ENCODE peak calls at places on chromosome 1, in six cellular contexts. O is HCT116, Q is PC-3, C is H9, U is OCI-LY7, P is mesendoderm. V is an unnamed sample.

GRCh38 chr1:154741327-154741726 is 128.8 kb downstream of the KCNN3 start:
- DNase-seq in C (no peak), O (no peak), P (no peak), U (no peak), Q (no peak), V (peak; percentile 80)

GRCh38 chr1:204507317-204508105 is 8.7 kb upstream of the MDM4 start:
- DNase-seq in O (no peak), P (peak; percentile 94), C (peak; percentile 87), U (peak; percentile 77), Q (peak; percentile 86), V (peak; percentile 42)

GRCh38 chr1:29698033-29698432 is 461.7 kb downstream of the PTPRU start:
- DNase-seq in C (peak; percentile 83), O (peak; percentile 57), U (no peak), Q (peak; percentile 85), P (peak; percentile 86), V (peak; percentile 64)

GRCh38 chr1:18686540-18686939 is 55.9 kb downstream of the PAX7 start:
- DNase-seq in Q (no peak), U (no peak), O (no peak), C (no peak), P (no peak), V (no peak)

GRCh38 chr1:78005755-78006154 is 1.0 kb downstream of the DNAJB4 start:
- DNase-seq in Q (peak; percentile 84), C (no peak), P (no peak), U (no peak), O (peak; percentile 48), V (peak; percentile 88)

GRCh38 chr1:200982071-200982945 is 41.2 kb downstream of the KIF21B start:
- DNase-seq in Q (no peak), P (no peak), U (no peak), O (no peak), C (no peak), V (peak; percentile 12)

GRCh38 chr1:151715726-151716404 is 738 bp downstream of the CELF3 start:
- DNase-seq in P (peak; percentile 80), U (peak; percentile 34), Q (no peak), C (peak; percentile 78), O (no peak), V (no peak)

GRCh38 chr1:36731226-36732037 is 248.7 kb upstream of the CSF3R start:
- DNase-seq in P (peak; percentile 51), C (no peak), U (no peak), Q (no peak), O (no peak), V (no peak)

GRCh38 chr1:27960762-27961645 is 1.2 kb downstream of the XKR8 start:
- DNase-seq in C (no peak), Q (peak; percentile 40), U (no peak), P (no peak), O (no peak), V (no peak)
- H3K4me2 ChIP-seq in C (peak overlapping the region; percentile 66), Q (peak overlapping the region; percentile 93), U (peak overlapping the region; percentile 79), P (peak overlapping the region; percentile 96), O (peak overlapping the region; percentile 100), V (peak overlapping the region; percentile 93)

DNA sequence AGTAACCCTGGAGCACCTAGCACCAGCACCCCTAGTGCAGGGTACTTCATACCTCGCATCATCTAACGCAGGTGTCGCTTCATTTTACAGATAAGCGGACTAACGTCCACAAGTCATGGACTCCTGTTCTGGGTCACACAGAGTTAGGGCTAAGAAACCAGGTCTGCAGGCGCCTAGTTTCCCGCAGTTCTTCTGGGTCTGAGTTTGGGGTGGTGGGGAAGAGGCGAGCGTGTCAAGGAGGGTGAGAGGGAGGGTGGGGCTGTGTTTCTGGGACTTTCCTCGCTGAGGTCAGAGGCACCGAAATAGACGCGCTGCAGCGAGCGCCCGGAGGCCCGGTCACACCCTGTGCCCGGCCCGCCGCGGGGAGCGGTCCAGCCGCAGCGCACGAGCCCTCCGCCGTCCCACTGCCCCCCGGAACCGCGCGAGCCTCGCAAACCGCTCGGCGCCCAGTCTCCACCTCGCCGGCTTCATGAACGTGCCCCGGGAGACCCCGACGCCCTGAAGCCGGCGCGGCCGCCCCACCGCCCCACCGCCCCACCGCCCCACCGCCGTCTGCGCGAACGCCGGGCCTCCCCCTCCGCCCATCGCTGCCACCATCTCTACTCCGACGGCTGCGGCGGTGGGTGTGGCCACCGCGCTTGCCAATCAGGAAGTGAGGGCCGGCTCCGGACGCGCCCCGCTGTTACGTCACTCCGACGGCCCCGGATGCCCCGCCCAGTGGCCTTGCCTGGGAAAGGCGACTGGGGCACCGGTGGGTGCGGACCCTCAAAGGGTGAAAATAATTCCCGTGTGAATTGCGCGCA is 12.3 kb downstream of the IFI6 start:
- DNase-seq in Q (peak; percentile 85), O (peak; percentile 54), P (peak; percentile 92), C (peak; percentile 94), U (peak; percentile 94), V (peak; percentile 57)
- H3K27ac ChIP-seq in Q (peak overlapping the region; percentile 50), O (peak overlapping the region; percentile 72), P (no peak overlapping the region), C (no peak overlapping the region), U (peak overlapping the region; percentile 80), V (peak overlapping the region; percentile 4)

GRCh38 chr1:224874775-224875174 is 54.7 kb upstream of the DNAH14 start:
- DNase-seq in C (no peak), O (no peak), U (no peak), P (no peak), Q (no peak), V (no peak)

GRCh38 chr1:224879404-224879803 is 50.1 kb upstream of the DNAH14 start:
- DNase-seq in C (no peak), U (no peak), Q (no peak), P (no peak), O (no peak), V (peak; percentile 64)

GRCh38 chr1:224872832-224873644 is 56.4 kb upstream of the DNAH14 start:
- DNase-seq in C (peak; percentile 33), P (no peak), U (no peak), Q (peak; percentile 12), O (no peak), V (no peak)

GRCh38 chr1:224873645-224874369 is 55.7 kb upstream of the DNAH14 start:
- DNase-seq in U (no peak), C (no peak), P (no peak), O (no peak), Q (peak; percentile 61), V (peak; percentile 65)
- H3K4me2 ChIP-seq in U (no peak overlapping the region), C (no peak overlapping the region), P (no peak overlapping the region), O (no peak overlapping the region), Q (peak overlapping the region; percentile 42), V (peak overlapping the region; percentile 35)

GRCh38 chr1:222547944-222548671 is at the start of gene HHIPL2:
- DNase-seq in P (peak; percentile 65), O (no peak), U (no peak), C (no peak), Q (no peak), V (no peak)
- H3K27ac ChIP-seq in P (no peak within 1 kb of the TSS), O (no peak within 1 kb of the TSS), U (no peak within 1 kb of the TSS), C (no peak within 1 kb of the TSS), Q (peak within 1 kb of the TSS; percentile 41), V (peak within 1 kb of the TSS; percentile 42)

GRCh38 chr1:1356166-1356795 is 2.1 kb downstream of the MXRA8 start:
- DNase-seq in C (no peak), O (no peak), U (no peak), P (no peak), Q (no peak), V (no peak)
- H3K4me2 ChIP-seq in C (no peak overlapping the region), O (no peak overlapping the region), U (no peak overlapping the region), P (no peak overlapping the region), Q (no peak overlapping the region), V (peak overlapping the region; percentile 97)

GRCh38 chr1:21341517-21342078 is 51.3 kb upstream of the ECE1 start:
- DNase-seq in Q (no peak), P (no peak), U (no peak), C (no peak), O (no peak), V (no peak)
- H3K27ac ChIP-seq in Q (no peak overlapping the region), P (no peak overlapping the region), U (no peak overlapping the region), C (no peak overlapping the region), O (no peak overlapping the region), V (no peak overlapping the region)

DNA sequence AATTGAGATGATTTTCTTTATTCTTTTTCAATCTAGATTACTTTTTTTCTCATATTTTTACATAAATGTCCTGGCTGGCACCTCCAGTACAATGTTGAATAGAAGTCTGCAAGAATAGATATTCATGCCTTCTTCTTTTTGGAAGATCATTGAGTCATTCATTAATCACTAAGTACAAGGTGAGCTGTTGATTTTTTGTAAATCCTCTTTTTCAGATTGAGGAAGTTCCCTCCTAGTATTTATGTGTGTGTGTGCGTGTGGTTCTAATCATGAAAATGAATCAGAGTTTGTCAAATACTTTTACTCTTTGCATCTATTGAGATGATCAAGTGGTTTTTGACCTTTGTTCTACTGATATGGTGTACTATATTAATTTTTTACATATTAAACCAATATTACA is 859.3 kb downstream of the KCNT2 start:
- DNase-seq in P (no peak), C (no peak), U (no peak), O (no peak), Q (no peak), V (no peak)
- H3K4me2 ChIP-seq in P (no peak overlapping the region), C (no peak overlapping the region), U (no peak overlapping the region), O (no peak overlapping the region), Q (no peak overlapping the region), V (no peak overlapping the region)

GRCh38 chr1:177983824-177984528 is 14.1 kb upstream of the SEC16B start:
- DNase-seq in C (peak; percentile 50), Q (peak; percentile 8), P (peak; percentile 83), O (no peak), U (no peak), V (peak; percentile 94)
- H3K27ac ChIP-seq in C (no peak overlapping the region), Q (no peak overlapping the region), P (no peak overlapping the region), O (no peak overlapping the region), U (no peak overlapping the region), V (peak overlapping the region; percentile 66)

DNA sequence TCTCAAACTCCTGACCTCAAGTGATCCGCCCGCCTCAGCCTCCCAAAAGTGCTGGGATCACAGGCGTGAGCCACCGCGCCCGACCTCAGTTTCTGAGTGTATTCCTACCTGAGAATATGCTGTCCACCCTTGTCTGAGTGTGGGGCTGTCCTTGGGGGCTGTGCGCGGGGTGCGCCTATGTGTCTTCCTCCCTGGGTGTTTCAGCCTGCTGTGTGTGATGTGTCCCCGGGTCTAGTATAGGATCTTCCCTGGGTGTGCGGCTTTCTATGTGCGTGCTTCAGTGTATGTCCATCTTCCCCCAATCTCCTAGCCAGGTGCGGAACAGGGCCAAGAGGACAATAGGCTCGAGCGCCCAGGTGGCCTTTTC is 8.3 kb upstream of the ID3 start:
- DNase-seq in Q (no peak), C (peak; percentile 43), P (no peak), U (no peak), O (no peak), V (no peak)
- H3K4me2 ChIP-seq in Q (no peak overlapping the region), C (peak overlapping the region; percentile 67), P (no peak overlapping the region), U (peak overlapping the region; percentile 59), O (no peak overlapping the region), V (peak overlapping the region; percentile 83)

V was measured in astrocyte.